ENCODE peak calls at places on chromosomes 6 and 20, in five cellular contexts. One of them, this sample, is unnamed.
A peak's percentile ranks its signal among the peaks of the same experiment; 100 is the strongest.

GRCh38 chr6:45419574-45420082 is 41.9 kb upstream of the SUPT3H start:
- DNase-seq in astrocyte of the spinal cord: peak; percentile 63
- DNase-seq in WERI-Rb-1: peak; percentile 92
- DNase-seq in fibroblast of the aortic adventitia: no peak
- DNase-seq in psoas muscle: peak; percentile 20
- DNase-seq in this sample: no peak

GRCh38 chr6:56314683-56315523 is 67.5 kb upstream of the COL21A1 start:
- DNase-seq in WERI-Rb-1: peak; percentile 60
- DNase-seq in astrocyte of the spinal cord: peak; percentile 63
- DNase-seq in psoas muscle: no peak
- DNase-seq in fibroblast of the aortic adventitia: peak; percentile 71
- DNase-seq in this sample: peak; percentile 45

GRCh38 chr6:88532241-88532860 is 366.2 kb upstream of the CNR1 start:
- DNase-seq in astrocyte of the spinal cord: no peak
- DNase-seq in fibroblast of the aortic adventitia: no peak
- DNase-seq in WERI-Rb-1: no peak
- DNase-seq in psoas muscle: no peak
- DNase-seq in this sample: no peak

GRCh38 chr6:101080597-101080996 is 199.5 kb upstream of the ASCC3 start:
- DNase-seq in fibroblast of the aortic adventitia: peak; percentile 69
- DNase-seq in WERI-Rb-1: no peak
- DNase-seq in psoas muscle: no peak
- DNase-seq in astrocyte of the spinal cord: no peak
- DNase-seq in this sample: no peak

GRCh38 chr6:39309942-39310531 is 4.2 kb downstream of the KCNK17 start:
- DNase-seq in fibroblast of the aortic adventitia: peak; percentile 73
- DNase-seq in WERI-Rb-1: peak; percentile 94
- DNase-seq in astrocyte of the spinal cord: peak; percentile 50
- DNase-seq in psoas muscle: peak; percentile 66
- DNase-seq in this sample: peak; percentile 20

GRCh38 chr20:34083781-34084180 is 28.3 kb downstream of the EIF2S2 start:
- DNase-seq in psoas muscle: no peak
- DNase-seq in WERI-Rb-1: no peak
- DNase-seq in fibroblast of the aortic adventitia: no peak
- DNase-seq in astrocyte of the spinal cord: no peak
- DNase-seq in this sample: no peak

GRCh38 chr20:62274332-62275262 is 28.2 kb upstream of the ADRM1 start:
- DNase-seq in psoas muscle: no peak
- DNase-seq in astrocyte of the spinal cord: no peak
- DNase-seq in WERI-Rb-1: no peak
- DNase-seq in fibroblast of the aortic adventitia: no peak
- DNase-seq in this sample: no peak

GRCh38 chr20:51767867-51768758 is at the start of gene ATP9A:
- DNase-seq in psoas muscle: peak; percentile 43
- DNase-seq in WERI-Rb-1: peak; percentile 15
- DNase-seq in astrocyte of the spinal cord: no peak
- DNase-seq in fibroblast of the aortic adventitia: peak; percentile 27
- DNase-seq in this sample: no peak

GRCh38 chr6:5325173-5325572 is 63.9 kb downstream of the FARS2 start:
- DNase-seq in astrocyte of the spinal cord: no peak
- DNase-seq in psoas muscle: no peak
- DNase-seq in fibroblast of the aortic adventitia: no peak
- DNase-seq in WERI-Rb-1: no peak
- DNase-seq in this sample: no peak

GRCh38 chr6:157194110-157194509 is 129.2 kb downstream of the TMEM242 start:
- DNase-seq in WERI-Rb-1: no peak
- DNase-seq in fibroblast of the aortic adventitia: no peak
- DNase-seq in astrocyte of the spinal cord: no peak
- DNase-seq in psoas muscle: no peak
- DNase-seq in this sample: no peak

GRCh38 chr20:44650777-44651493 is 564 bp downstream of the ADA start:
- DNase-seq in fibroblast of the aortic adventitia: peak; percentile 13
- DNase-seq in psoas muscle: peak; percentile 42
- DNase-seq in WERI-Rb-1: no peak
- DNase-seq in astrocyte of the spinal cord: no peak
- DNase-seq in this sample: no peak

GRCh38 chr6:36197739-36198221 is 1.2 kb downstream of the BRPF3 start:
- DNase-seq in psoas muscle: no peak
- DNase-seq in fibroblast of the aortic adventitia: peak; percentile 5
- DNase-seq in WERI-Rb-1: no peak
- DNase-seq in astrocyte of the spinal cord: no peak
- DNase-seq in this sample: no peak

GRCh38 chr6:30542404-30542725 is 13.9 kb downstream of the GNL1 start:
- DNase-seq in psoas muscle: no peak
- DNase-seq in WERI-Rb-1: no peak
- DNase-seq in fibroblast of the aortic adventitia: no peak
- DNase-seq in astrocyte of the spinal cord: no peak
- DNase-seq in this sample: no peak

GRCh38 chr6:121688974-121689373 is 253.5 kb downstream of the GJA1 start:
- DNase-seq in WERI-Rb-1: no peak
- DNase-seq in astrocyte of the spinal cord: peak; percentile 62
- DNase-seq in fibroblast of the aortic adventitia: no peak
- DNase-seq in psoas muscle: no peak
- DNase-seq in this sample: no peak

GRCh38 chr20:45510242-45510862 is 5.1 kb downstream of the SPINT3 start:
- DNase-seq in psoas muscle: no peak
- DNase-seq in WERI-Rb-1: no peak
- DNase-seq in astrocyte of the spinal cord: no peak
- DNase-seq in fibroblast of the aortic adventitia: peak; percentile 28
- DNase-seq in this sample: no peak

GRCh38 chr6:98957440-98957839 is 9.7 kb upstream of the FBXL4 start:
- DNase-seq in psoas muscle: no peak
- DNase-seq in WERI-Rb-1: no peak
- DNase-seq in fibroblast of the aortic adventitia: peak; percentile 19
- DNase-seq in astrocyte of the spinal cord: peak; percentile 62
- DNase-seq in this sample: peak; percentile 67

GRCh38 chr6:163099621-163100171 is 314.8 kb upstream of the QKI start:
- DNase-seq in WERI-Rb-1: no peak
- DNase-seq in psoas muscle: no peak
- DNase-seq in astrocyte of the spinal cord: no peak
- DNase-seq in fibroblast of the aortic adventitia: no peak
- DNase-seq in this sample: no peak

GRCh38 chr6:112906737-112907136 is 559.6 kb downstream of the RFPL4B start:
- DNase-seq in fibroblast of the aortic adventitia: peak; percentile 98
- DNase-seq in astrocyte of the spinal cord: peak; percentile 97
- DNase-seq in psoas muscle: no peak
- DNase-seq in WERI-Rb-1: no peak
- DNase-seq in this sample: peak; percentile 70

GRCh38 chr6:32169211-32169610 is 4.8 kb downstream of the EGFL8 start:
- DNase-seq in astrocyte of the spinal cord: no peak
- DNase-seq in psoas muscle: no peak
- DNase-seq in WERI-Rb-1: no peak
- DNase-seq in fibroblast of the aortic adventitia: no peak
- DNase-seq in this sample: no peak

GRCh38 chr20:24608926-24609667 is 139.7 kb downstream of the SYNDIG1 start:
- DNase-seq in fibroblast of the aortic adventitia: peak; percentile 46
- DNase-seq in WERI-Rb-1: no peak
- DNase-seq in psoas muscle: no peak
- DNase-seq in astrocyte of the spinal cord: peak; percentile 36
- DNase-seq in this sample: no peak

GRCh38 chr6:169274761-169275160 is 21.1 kb upstream of the THBS2 start:
- DNase-seq in WERI-Rb-1: no peak
- DNase-seq in astrocyte of the spinal cord: no peak
- DNase-seq in fibroblast of the aortic adventitia: peak; percentile 37
- DNase-seq in psoas muscle: no peak
- DNase-seq in this sample: no peak

GRCh38 chr20:50152394-50153152 is 950 bp downstream of the PEDS1 start:
- DNase-seq in psoas muscle: no peak
- DNase-seq in fibroblast of the aortic adventitia: no peak
- DNase-seq in astrocyte of the spinal cord: no peak
- DNase-seq in WERI-Rb-1: no peak
- DNase-seq in this sample: no peak

GRCh38 chr20:47574616-47575401 is 73.1 kb downstream of the NCOA3 start:
- DNase-seq in psoas muscle: no peak
- DNase-seq in WERI-Rb-1: no peak
- DNase-seq in fibroblast of the aortic adventitia: no peak
- DNase-seq in astrocyte of the spinal cord: peak; percentile 18
- DNase-seq in this sample: peak; percentile 41

GRCh38 chr6:147468634-147469033 is 39.9 kb upstream of the SAMD5 start:
- DNase-seq in fibroblast of the aortic adventitia: no peak
- DNase-seq in astrocyte of the spinal cord: no peak
- DNase-seq in psoas muscle: no peak
- DNase-seq in WERI-Rb-1: no peak
- DNase-seq in this sample: no peak

GRCh38 chr20:48754269-48754668 is 73.5 kb downstream of the PREX1 start:
- DNase-seq in WERI-Rb-1: peak; percentile 92
- DNase-seq in fibroblast of the aortic adventitia: no peak
- DNase-seq in astrocyte of the spinal cord: no peak
- DNase-seq in psoas muscle: no peak
- DNase-seq in this sample: no peak

GRCh38 chr6:4240148-4240547 is 104.8 kb upstream of the ECI2 start:
- DNase-seq in WERI-Rb-1: no peak
- DNase-seq in fibroblast of the aortic adventitia: no peak
- DNase-seq in psoas muscle: no peak
- DNase-seq in astrocyte of the spinal cord: no peak
- DNase-seq in this sample: no peak

GRCh38 chr6:118080547-118080946 is 173.5 kb downstream of the SLC35F1 start:
- DNase-seq in WERI-Rb-1: no peak
- DNase-seq in psoas muscle: no peak
- DNase-seq in fibroblast of the aortic adventitia: no peak
- DNase-seq in astrocyte of the spinal cord: no peak
- DNase-seq in this sample: no peak

GRCh38 chr6:109236140-109237081 is 141.1 kb downstream of the CEP57L1 start:
- DNase-seq in psoas muscle: no peak
- DNase-seq in astrocyte of the spinal cord: no peak
- DNase-seq in WERI-Rb-1: peak; percentile 96
- DNase-seq in fibroblast of the aortic adventitia: no peak
- DNase-seq in this sample: no peak

GRCh38 chr6:37221585-37222124 is 35.9 kb upstream of the TBC1D22B start:
- DNase-seq in astrocyte of the spinal cord: no peak
- DNase-seq in psoas muscle: no peak
- DNase-seq in fibroblast of the aortic adventitia: no peak
- DNase-seq in WERI-Rb-1: no peak
- DNase-seq in this sample: no peak

GRCh38 chr6:27809939-27810767 is 102.0 kb downstream of the OR2B2 start:
- DNase-seq in psoas muscle: peak; percentile 53
- DNase-seq in fibroblast of the aortic adventitia: peak; percentile 99
- DNase-seq in WERI-Rb-1: no peak
- DNase-seq in astrocyte of the spinal cord: peak; percentile 98
- DNase-seq in this sample: peak; percentile 98

DNA sequence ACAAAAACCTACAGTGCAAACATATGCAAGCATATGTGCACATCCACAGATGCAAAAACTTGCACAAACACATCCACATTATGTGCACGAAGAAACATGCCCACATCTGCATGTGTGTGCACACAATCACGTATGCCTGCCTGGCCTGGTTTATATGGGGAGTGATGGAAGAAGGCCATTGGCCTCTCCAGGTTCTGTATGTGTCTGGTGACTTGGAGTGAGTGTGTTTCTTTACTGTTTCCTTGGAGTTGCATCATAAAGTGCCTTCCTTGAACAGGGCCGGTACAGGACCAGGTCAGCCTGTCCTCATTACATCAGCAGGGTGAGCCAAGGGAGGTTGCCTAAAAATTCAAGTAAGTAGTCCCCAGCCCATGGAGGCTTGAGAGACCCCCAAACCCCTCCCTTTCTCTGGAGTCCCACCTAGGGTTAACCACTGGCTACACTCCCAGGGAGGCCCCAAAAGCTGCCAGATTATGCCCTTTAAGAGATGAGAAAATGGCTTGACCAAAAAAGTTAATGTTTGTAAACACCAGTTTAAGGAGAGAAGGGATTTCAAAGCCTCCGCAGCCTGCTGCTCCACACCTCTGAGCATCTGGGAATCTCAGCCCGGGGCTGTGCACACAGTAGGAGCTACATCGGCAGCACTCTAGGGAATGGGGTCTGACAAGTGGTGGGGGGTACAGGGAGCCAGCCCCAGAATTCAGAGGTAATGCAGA is 140.8 kb downstream of the VEGFA start:
- DNase-seq in astrocyte of the spinal cord: peak; percentile 66
- DNase-seq in psoas muscle: no peak
- DNase-seq in WERI-Rb-1: no peak
- DNase-seq in fibroblast of the aortic adventitia: peak; percentile 93
- DNase-seq in this sample: no peak
- TF ChIP-seq CTCF in astrocyte of the spinal cord: no peak
- TF ChIP-seq CTCF in psoas muscle: no peak
- TF ChIP-seq CTCF in WERI-Rb-1: no peak
- TF ChIP-seq CTCF in fibroblast of the aortic adventitia: no peak
- TF ChIP-seq CTCF in this sample: no peak

GRCh38 chr6:67467341-67467740 is 1167.7 kb upstream of the ADGRB3 start:
- DNase-seq in astrocyte of the spinal cord: no peak
- DNase-seq in fibroblast of the aortic adventitia: no peak
- DNase-seq in psoas muscle: no peak
- DNase-seq in WERI-Rb-1: no peak
- DNase-seq in this sample: no peak
- H3K4me3 ChIP-seq in astrocyte of the spinal cord: no peak overlapping the region
- H3K4me3 ChIP-seq in fibroblast of the aortic adventitia: no peak overlapping the region
- H3K4me3 ChIP-seq in psoas muscle: no peak overlapping the region
- H3K4me3 ChIP-seq in WERI-Rb-1: no peak overlapping the region
- H3K4me3 ChIP-seq in this sample: no peak overlapping the region

DNA sequence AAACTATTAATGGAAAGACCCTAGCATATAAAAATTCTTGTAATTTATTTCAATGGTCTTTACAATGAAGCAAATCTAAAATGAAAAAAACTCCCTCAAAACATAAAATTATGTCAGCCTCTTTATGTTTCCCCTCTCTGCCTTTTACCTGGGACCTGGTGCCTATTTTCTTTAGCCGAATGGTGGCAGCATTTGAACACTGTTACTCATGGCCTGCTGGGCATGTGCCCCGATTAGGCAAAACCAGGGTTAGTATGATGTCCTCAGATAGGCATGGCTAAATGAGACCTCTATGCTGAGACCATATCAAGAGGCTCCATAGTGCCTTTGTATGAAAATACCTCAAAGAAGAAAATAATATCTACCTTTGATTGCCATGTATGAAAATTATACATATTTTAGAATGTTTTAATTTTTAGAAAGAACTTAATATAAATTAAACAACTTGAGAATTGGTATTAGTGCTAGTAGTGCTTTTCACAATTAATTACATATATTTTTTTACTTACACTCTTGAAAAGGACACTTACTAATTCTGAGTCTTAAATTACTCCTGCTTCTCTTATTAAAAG is 22.5 kb upstream of the C6orf58 start:
- DNase-seq in fibroblast of the aortic adventitia: peak; percentile 45
- DNase-seq in psoas muscle: no peak
- DNase-seq in astrocyte of the spinal cord: peak; percentile 34
- DNase-seq in WERI-Rb-1: no peak
- DNase-seq in this sample: peak; percentile 14
- TF ChIP-seq CTCF in fibroblast of the aortic adventitia: peak; percentile 45
- TF ChIP-seq CTCF in psoas muscle: peak; percentile 37
- TF ChIP-seq CTCF in astrocyte of the spinal cord: peak; percentile 51
- TF ChIP-seq CTCF in WERI-Rb-1: no peak
- TF ChIP-seq CTCF in this sample: peak; percentile 55

GRCh38 chr20:53413188-53413631 is 180.4 kb downstream of the ZNF217 start:
- DNase-seq in WERI-Rb-1: peak; percentile 16
- DNase-seq in psoas muscle: no peak
- DNase-seq in fibroblast of the aortic adventitia: no peak
- DNase-seq in astrocyte of the spinal cord: no peak
- DNase-seq in this sample: no peak
- H3K4me3 ChIP-seq in WERI-Rb-1: no peak overlapping the region
- H3K4me3 ChIP-seq in psoas muscle: no peak overlapping the region
- H3K4me3 ChIP-seq in fibroblast of the aortic adventitia: no peak overlapping the region
- H3K4me3 ChIP-seq in astrocyte of the spinal cord: no peak overlapping the region
- H3K4me3 ChIP-seq in this sample: no peak overlapping the region

This sample was measured in HFF-Myc.